ENCODE peak calls at places on chromosomes 7 and 10, in six cellular contexts. I is heart left ventricle, Y is lower lobe of right lung, R is neural progenitor cell, F is stomach, B is pancreas. C is an unnamed sample.
A peak's percentile ranks its signal among the peaks of the same experiment; 100 is the strongest.

GRCh38 chr7:508461-509170 is 11.0 kb downstream of the PDGFA start:
- DNase-seq in B (peak; percentile 36), Y (peak; percentile 44), I (peak; percentile 14), F (no peak), R (no peak), C (peak; percentile 8)

GRCh38 chr10:72315611-72316385 is 38.9 kb downstream of the DNAJB12 start:
- DNase-seq in I (peak; percentile 82), Y (no peak), B (peak; percentile 85), R (no peak), F (peak; percentile 89), C (peak; percentile 89)

GRCh38 chr10:120799849-120800248 is 51.3 kb upstream of the WDR11 start:
- DNase-seq in Y (no peak), B (no peak), I (no peak), F (no peak), R (no peak), C (no peak)

GRCh38 chr10:131656009-131656408 is 244.8 kb upstream of the PPP2R2D start:
- DNase-seq in F (peak; percentile 19), Y (no peak), B (no peak), R (no peak), I (no peak), C (no peak)

GRCh38 chr10:60849217-60849616 is 70.9 kb downstream of the CDK1 start:
- DNase-seq in Y (no peak), F (no peak), R (no peak), B (no peak), I (no peak), C (no peak)

GRCh38 chr10:72291019-72291532 is 17.4 kb downstream of the DDIT4 start:
- DNase-seq in I (no peak), B (no peak), F (no peak), Y (no peak), R (no peak), C (no peak)

GRCh38 chr10:122162566-122163181 is 108.4 kb upstream of the BTBD16 start:
- DNase-seq in I (peak; percentile 47), B (no peak), R (no peak), F (peak; percentile 56), Y (no peak), C (peak; percentile 39)

GRCh38 chr10:132387723-132388210 is 9.2 kb upstream of the PWWP2B start:
- DNase-seq in F (peak; percentile 83), I (peak; percentile 68), B (peak; percentile 84), Y (peak; percentile 87), R (peak; percentile 87), C (peak; percentile 80)

GRCh38 chr7:150339369-150339768 is 2.1 kb downstream of the RARRES2 start:
- DNase-seq in F (no peak), B (no peak), R (no peak), I (no peak), Y (no peak), C (no peak)

GRCh38 chr7:80135306-80136104 is 874 bp downstream of the GNAI1 start:
- DNase-seq in Y (no peak), B (no peak), F (no peak), I (no peak), R (peak; percentile 54), C (no peak)

GRCh38 chr7:80134536-80135305 is at the start of gene GNAI1:
- DNase-seq in I (peak; percentile 66), Y (peak; percentile 71), F (peak; percentile 68), B (peak; percentile 73), R (peak; percentile 93), C (peak; percentile 75)

GRCh38 chr7:80136276-80137045 is 1.8 kb downstream of the GNAI1 start:
- DNase-seq in Y (no peak), R (peak; percentile 13), F (no peak), I (no peak), B (no peak), C (no peak)

GRCh38 chr7:80139179-80139578 is 4.5 kb downstream of the GNAI1 start:
- DNase-seq in R (no peak), F (no peak), B (no peak), Y (no peak), I (no peak), C (no peak)

GRCh38 chr7:80137410-80137809 is 2.8 kb downstream of the GNAI1 start:
- DNase-seq in I (no peak), B (no peak), Y (no peak), R (no peak), F (no peak), C (no peak)
- H3K4me1 ChIP-seq in I (peaks cover 16% of the 10 kb centered on the region), B (no peaks in the 10 kb centered on the region), Y (peaks cover 30% of the 10 kb centered on the region), R (peaks cover 35% of the 10 kb centered on the region), F (peaks cover 64% of the 10 kb centered on the region), C (peaks cover 40% of the 10 kb centered on the region)

GRCh38 chr7:5065107-5065407 is 19.4 kb downstream of the RBAK start:
- DNase-seq in B (no peak), R (no peak), I (no peak), F (no peak), Y (no peak), C (no peak)
- H3K9me3 ChIP-seq in B (peaks cover 26% of the 10 kb centered on the region), R (peaks cover 86% of the 10 kb centered on the region), I (peaks cover 99% of the 10 kb centered on the region), F (peaks cover 100% of the 10 kb centered on the region), Y (peaks cover 98% of the 10 kb centered on the region), C (peaks cover 13% of the 10 kb centered on the region)

DNA sequence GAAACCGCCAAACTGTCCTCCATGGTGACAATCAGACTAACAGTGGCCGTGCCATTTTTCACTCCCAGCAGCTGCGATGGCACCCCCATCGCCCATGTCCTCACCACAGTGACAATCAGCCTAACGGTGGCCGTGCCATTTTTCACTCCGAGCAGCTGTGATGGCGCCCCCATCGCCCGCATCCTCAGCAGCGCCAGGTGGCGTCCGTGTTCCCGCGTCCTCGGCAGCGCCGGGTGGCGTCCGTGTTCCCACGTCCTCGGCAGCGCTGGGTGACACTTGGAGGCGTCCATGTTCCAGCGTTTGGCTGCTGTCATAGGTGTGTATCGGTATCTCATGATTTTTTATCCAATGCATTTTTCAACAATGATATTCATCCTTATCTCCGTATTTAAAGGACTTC is 267.3 kb downstream of the PTPRN2 start:
- DNase-seq in I (no peak), R (no peak), F (no peak), B (no peak), Y (no peak), C (no peak)
- H3K27ac ChIP-seq in I (no peak overlapping the region), R (no peak overlapping the region), F (no peak overlapping the region), B (no peak overlapping the region), Y (no peak overlapping the region), C (no peak overlapping the region)

DNA sequence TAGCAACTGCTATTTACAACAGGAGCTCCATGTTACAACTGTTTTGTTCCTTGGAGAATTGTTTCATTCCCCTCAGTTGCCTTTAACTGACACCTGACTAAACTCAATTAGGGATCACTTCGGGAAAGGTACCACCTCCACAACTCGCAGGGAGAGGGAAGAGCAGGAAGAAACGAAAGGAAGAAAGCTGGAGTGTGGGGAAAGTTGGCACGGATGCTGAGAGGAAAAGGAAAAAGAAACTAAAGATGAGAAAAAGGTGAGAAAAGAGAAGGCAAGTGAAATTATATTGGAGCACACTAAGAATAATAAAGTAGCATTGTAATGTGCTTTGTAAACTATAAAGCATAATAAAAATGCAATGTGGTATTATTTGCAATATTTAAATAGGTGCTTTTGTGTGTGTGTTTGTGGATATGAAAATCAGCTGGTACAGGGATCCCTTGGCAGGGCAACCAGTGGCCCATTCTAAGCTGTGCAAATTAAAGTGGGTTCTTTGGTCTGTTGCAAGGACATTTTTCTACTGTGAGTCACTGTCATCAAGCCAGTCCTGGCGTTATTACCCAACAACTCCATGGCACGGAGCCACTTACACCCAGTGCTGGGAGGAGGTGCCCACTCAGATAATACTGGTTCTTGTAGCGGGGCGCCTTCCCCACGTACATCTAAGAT is 45.9 kb downstream of the HIPK2 start:
- DNase-seq in I (peak; percentile 93), F (peak; percentile 91), R (no peak), Y (peak; percentile 90), B (peak; percentile 88), C (peak; percentile 85)
- H3K4me1 ChIP-seq in I (peaks cover 75% of the 10 kb centered on the region), F (peaks cover 98% of the 10 kb centered on the region), R (peaks cover 27% of the 10 kb centered on the region), Y (peaks cover 63% of the 10 kb centered on the region), B (peaks cover 4% of the 10 kb centered on the region), C (peaks cover 74% of the 10 kb centered on the region)

DNA sequence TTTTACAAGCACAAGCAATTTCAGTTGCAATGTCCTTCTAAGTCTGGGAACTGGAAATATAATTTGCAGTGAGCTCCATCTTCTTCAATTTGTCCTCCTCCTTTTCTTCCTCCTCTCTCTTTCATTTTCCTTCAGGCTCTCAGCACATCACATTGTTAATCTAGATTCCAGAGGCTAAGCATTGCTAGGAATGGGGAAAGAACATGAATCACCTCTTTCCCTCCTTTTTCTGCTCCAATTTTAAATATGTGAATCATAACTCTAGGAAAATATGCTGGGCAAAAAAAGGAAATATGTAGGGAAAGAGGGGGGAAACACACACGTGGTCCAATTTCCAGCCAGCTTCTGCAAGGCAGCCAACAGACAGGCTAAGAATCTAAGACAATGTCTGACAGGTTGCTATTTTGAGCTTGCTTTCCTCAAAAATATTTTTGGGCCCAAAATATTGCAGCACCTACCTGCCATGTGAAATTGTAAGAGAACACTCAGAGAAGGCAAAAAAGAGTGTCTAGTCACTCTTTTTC is 72.7 kb upstream of the NUPR2 start:
- DNase-seq in I (no peak), B (no peak), R (no peak), Y (no peak), F (no peak), C (no peak)
- H3K9me3 ChIP-seq in I (no peaks in the 10 kb centered on the region), B (no peaks in the 10 kb centered on the region), R (peaks cover 33% of the 10 kb centered on the region), Y (no peaks in the 10 kb centered on the region), F (no peaks in the 10 kb centered on the region), C (no peaks in the 10 kb centered on the region)

GRCh38 chr7:157809863-157810851 is 473.4 kb downstream of the DNAJB6 start:
- DNase-seq in R (no peak), B (no peak), Y (peak; percentile 33), F (no peak), I (no peak), C (no peak)

GRCh38 chr7:157813741-157814661 is 477.2 kb downstream of the DNAJB6 start:
- DNase-seq in F (no peak), I (no peak), B (no peak), Y (peak; percentile 36), R (no peak), C (no peak)

GRCh38 chr7:157813053-157813452 is 476.2 kb downstream of the DNAJB6 start:
- DNase-seq in I (no peak), Y (peak; percentile 13), F (no peak), B (no peak), R (no peak), C (no peak)

GRCh38 chr7:157809154-157809862 is 472.5 kb downstream of the DNAJB6 start:
- DNase-seq in I (no peak), B (no peak), R (no peak), F (no peak), Y (peak; percentile 37), C (no peak)

DNA sequence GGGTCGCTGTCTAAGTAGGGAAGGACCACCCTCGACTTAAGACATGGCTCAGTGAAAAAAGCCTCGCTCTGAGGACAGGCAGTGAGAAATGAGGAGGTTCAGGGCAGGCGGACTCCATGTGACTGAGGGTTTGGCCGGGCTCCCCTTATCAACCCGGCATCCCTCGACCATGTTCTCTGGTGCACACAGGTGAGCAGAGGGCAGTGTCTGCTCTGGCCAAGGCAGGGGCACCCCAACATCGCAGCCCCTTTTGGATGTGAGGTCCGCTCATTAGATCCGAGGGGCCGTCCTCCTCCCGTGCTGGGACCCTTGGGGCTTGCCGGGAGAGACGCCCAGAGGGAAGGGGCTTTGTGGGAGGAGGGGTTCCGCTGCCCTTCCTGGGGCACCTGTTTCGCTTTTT is 475.1 kb downstream of the DNAJB6 start:
- DNase-seq in B (no peak), R (no peak), F (no peak), Y (peak; percentile 25), I (no peak), C (no peak)
- H3K27ac ChIP-seq in B (no peak overlapping the region), R (no peak overlapping the region), F (no peak overlapping the region), Y (no peak overlapping the region), I (no peak overlapping the region), C (no peak overlapping the region)